ENCODE peak calls at places on chromosome 2, in six cellular contexts. F is suprapubic skin, R is HepG2, A is GM12878, Y is prostate gland, N is GM23338. W is an unnamed sample.

GRCh38 chr2:101380376-101380775 is 6.9 kb downstream of the CREG2 start:
- DNase-seq in F (no peak), R (no peak), A (no peak), Y (peak; percentile 25), N (no peak), W (peak; percentile 42)

GRCh38 chr2:200482194-200482593 is 27.7 kb downstream of the KCTD18 start:
- DNase-seq in F (no peak), R (peak; percentile 75), A (no peak), Y (no peak), N (no peak), W (no peak)

GRCh38 chr2:53880756-53881155 is 21.0 kb upstream of the GPR75 start:
- DNase-seq in F (no peak), R (no peak), A (no peak), Y (no peak), N (no peak), W (no peak)

GRCh38 chr2:23554054-23554697 is 169.2 kb downstream of the KLHL29 start:
- DNase-seq in F (no peak), R (no peak), A (no peak), Y (peak; percentile 37), N (no peak), W (peak; percentile 68)

GRCh38 chr2:135840601-135841000 is 3.6 kb upstream of the LCT start:
- DNase-seq in F (no peak), R (no peak), A (no peak), Y (no peak), N (no peak), W (no peak)

GRCh38 chr2:14700753-14701152 is 68.2 kb downstream of the LRATD1 start:
- DNase-seq in F (no peak), R (no peak), A (no peak), Y (no peak), N (peak; percentile 2), W (no peak)

GRCh38 chr2:235024191-235024611 is 72.4 kb downstream of the SH3BP4 start:
- DNase-seq in F (peak; percentile 60), R (no peak), A (no peak), Y (no peak), N (no peak), W (no peak)

GRCh38 chr2:121501554-121501953 is 29.1 kb upstream of the RNU4ATAC start:
- DNase-seq in F (no peak), R (no peak), A (no peak), Y (no peak), N (no peak), W (no peak)

GRCh38 chr2:25335971-25336370 is 5.8 kb downstream of the DNMT3A start:
- DNase-seq in F (no peak), R (no peak), A (no peak), Y (no peak), N (no peak), W (no peak)

GRCh38 chr2:104861295-104862060 is 7.6 kb downstream of the POU3F3 start:
- DNase-seq in F (no peak), R (no peak), A (no peak), Y (no peak), N (peak; percentile 67), W (no peak)

GRCh38 chr2:39494784-39495251 is 57.7 kb upstream of the MAP4K3 start:
- DNase-seq in F (no peak), R (no peak), A (peak; percentile 66), Y (no peak), N (peak; percentile 51), W (no peak)
- TF ChIP-seq POLR2AphosphoS5 in F (no peak), R (no peak), A (no peak), Y (no peak), N (no peak), W (peak; percentile 31)

DNA sequence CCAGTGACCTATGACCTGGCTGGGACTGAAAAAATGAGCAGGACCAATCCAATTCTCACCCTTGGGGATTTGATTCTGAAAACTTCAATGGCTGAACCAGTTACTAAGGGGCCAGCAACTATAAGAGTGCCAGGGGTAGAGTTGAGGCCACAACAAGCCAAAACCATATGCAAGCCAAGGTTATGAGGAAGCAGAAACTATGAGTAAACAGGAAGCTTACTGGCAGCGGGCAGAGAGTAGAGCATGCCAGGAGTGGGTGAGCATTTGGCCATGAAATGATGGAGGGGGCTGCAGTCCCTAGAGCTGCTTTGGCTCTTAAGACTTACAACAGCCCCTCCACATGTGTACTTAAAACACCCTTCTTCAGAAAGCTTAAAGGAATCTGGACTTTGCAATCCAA is 82.4 kb downstream of the RBMS1 start:
- DNase-seq in F (no peak), R (no peak), A (no peak), Y (no peak), N (no peak), W (no peak)
- TF ChIP-seq POLR2AphosphoS5 in F (no peak), R (no peak), A (no peak), Y (no peak), N (no peak), W (peak; percentile 34)

GRCh38 chr2:198695879-198696278 is 761.9 kb downstream of the SATB2 start:
- DNase-seq in F (no peak), R (no peak), A (no peak), Y (no peak), N (no peak), W (no peak)

GRCh38 chr2:198697218-198697617 is 760.5 kb downstream of the SATB2 start:
- DNase-seq in F (no peak), R (no peak), A (no peak), Y (no peak), N (no peak), W (no peak)

GRCh38 chr2:198700330-198700729 is 757.4 kb downstream of the SATB2 start:
- DNase-seq in F (no peak), R (no peak), A (no peak), Y (no peak), N (no peak), W (no peak)

GRCh38 chr2:198698230-198698629 is 759.5 kb downstream of the SATB2 start:
- DNase-seq in F (no peak), R (no peak), A (no peak), Y (no peak), N (no peak), W (no peak)

DNA sequence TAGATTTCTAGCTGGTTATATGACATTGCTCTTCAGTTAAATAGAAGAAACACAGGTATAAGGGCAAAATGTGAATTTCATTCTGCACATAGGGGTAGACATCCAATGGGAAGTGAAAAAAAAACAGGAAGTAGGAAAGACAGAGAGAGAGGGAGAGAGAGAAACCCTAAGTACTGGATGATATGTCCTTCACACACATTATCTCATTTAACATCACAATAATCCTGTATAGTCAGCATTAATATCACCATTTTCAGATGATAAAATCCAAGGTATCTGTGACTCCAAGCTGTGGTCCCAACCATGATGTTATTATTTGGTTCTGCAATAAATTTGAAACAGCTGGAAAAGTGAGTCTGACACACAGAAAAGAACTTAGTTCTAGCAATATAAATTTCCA is 759.9 kb downstream of the SATB2 start:
- DNase-seq in F (no peak), R (no peak), A (no peak), Y (no peak), N (no peak), W (no peak)
- TF ChIP-seq POLR2AphosphoS5 in F (no peak), R (no peak), A (no peak), Y (no peak), N (no peak), W (no peak)

DNA sequence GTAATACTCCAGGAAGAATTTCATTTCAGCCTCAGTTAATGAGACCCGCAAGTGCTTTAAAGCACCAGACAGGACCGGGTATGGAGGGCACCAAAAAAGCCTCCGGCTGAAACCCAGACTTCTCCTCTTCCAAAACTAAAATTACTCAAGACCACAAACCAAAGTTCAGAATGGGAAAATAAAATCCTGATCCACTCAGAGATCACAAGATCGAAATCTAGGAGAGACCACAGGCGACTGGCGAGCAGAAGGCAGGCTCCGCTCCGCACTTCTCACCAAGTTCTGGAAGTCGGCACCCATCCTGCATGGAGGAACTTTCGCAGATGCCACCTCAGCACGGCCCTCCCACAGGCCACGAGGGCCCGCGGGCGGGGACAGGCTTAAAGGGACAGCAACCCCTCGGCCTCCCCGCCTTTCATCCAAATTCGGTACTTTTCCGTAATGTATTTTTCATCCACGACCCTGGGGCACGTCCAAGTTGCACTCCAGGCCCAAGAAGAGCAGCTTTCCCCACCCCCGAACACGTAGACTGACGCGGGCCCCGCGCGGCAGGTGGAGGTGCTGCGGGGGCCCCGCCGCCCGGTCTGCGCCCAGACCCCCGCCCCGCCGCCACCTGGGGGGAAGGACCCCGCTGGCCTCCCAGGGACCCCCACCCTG is 43.7 kb downstream of the HDLBP start:
- DNase-seq in F (peak; percentile 89), R (peak; percentile 76), A (no peak), Y (peak; percentile 88), N (peak; percentile 44), W (peak; percentile 95)
- TF ChIP-seq POLR2AphosphoS5 in F (peak; percentile 36), R (peak; percentile 58), A (peak; percentile 30), Y (peak; percentile 90), N (no peak), W (no peak)

DNA sequence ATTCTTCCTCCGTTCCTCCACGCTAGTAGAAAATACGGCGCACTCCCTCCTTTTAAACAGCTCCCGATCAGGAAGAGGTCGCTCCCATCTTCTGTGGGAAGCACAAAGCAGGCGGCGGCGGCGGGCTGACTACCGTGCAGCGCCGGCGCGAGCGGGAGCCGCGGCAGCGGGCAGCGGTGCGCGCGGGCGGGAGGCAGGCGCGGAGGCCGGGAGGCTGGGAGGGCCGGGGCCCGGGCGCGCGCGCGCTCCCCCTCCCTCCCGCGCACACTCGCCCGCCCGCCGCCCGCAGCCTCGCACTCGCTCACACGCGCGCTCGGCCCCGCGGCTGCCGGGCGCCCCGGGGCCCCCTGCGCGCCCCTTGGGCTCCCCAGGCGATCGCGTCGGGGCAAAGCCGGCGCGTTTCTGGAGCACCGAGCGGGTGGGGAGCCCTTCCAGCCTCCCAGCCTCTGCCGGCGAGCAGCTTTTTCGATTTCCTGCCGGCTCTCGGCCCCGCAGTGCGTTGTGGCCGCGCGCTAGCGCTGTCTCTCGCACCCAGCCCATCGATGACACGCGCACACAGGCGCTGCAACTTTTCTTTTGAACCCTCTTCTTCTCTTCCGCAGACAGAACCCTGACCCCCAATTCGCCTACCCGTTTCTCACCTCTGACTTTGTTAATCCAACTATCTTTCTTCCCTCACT is at the start of gene SLC8A1:
- DNase-seq in F (no peak), R (no peak), A (no peak), Y (no peak), N (peak; percentile 67), W (peak; percentile 91)
- TF ChIP-seq POLR2AphosphoS5 in F (no peak), R (no peak), A (no peak), Y (no peak), N (no peak), W (no peak)

GRCh38 chr2:202038471-202039277 is 5.0 kb downstream of the FZD7 start:
- DNase-seq in F (no peak), R (no peak), A (no peak), Y (peak; percentile 12), N (peak; percentile 67), W (no peak)
- TF ChIP-seq POLR2AphosphoS5 in F (no peak), R (no peak), A (no peak), Y (no peak), N (peak; percentile 25), W (no peak)